ENCODE peak calls at places on chromosome 21, in five cellular contexts. R, X, W, D and L are unnamed samples.

GRCh38 chr21:33196956-33197374 is 32.8 kb upstream of the IFNAR2 start:
- DNase-seq in R (peak; percentile 72), X (peak; percentile 39), W (peak; percentile 49), D (peak; percentile 85), L (peak; percentile 73)

GRCh38 chr21:30408782-30409494 is 13.1 kb downstream of the KRTAP13-1 start:
- DNase-seq in R (peak; percentile 81), X (no peak), W (no peak), D (peak; percentile 54), L (peak; percentile 46)

GRCh38 chr21:35084869-35085268 is 35.8 kb upstream of the RUNX1 start:
- DNase-seq in R (peak; percentile 71), X (no peak), W (no peak), D (no peak), L (no peak)

GRCh38 chr21:21076051-21076450 is 77.8 kb downstream of the NCAM2 start:
- DNase-seq in R (no peak), X (no peak), W (no peak), D (no peak), L (no peak)

GRCh38 chr21:44065428-44065827 is 41.8 kb upstream of the PWP2 start:
- DNase-seq in R (peak; percentile 31), X (no peak), W (peak; percentile 68), D (no peak), L (no peak)

GRCh38 chr21:40901690-40902089 is 54.7 kb upstream of the DSCAM start:
- DNase-seq in R (no peak), X (peak; percentile 54), W (no peak), D (no peak), L (no peak)

GRCh38 chr21:15060776-15061175 is 4.0 kb downstream of the NRIP1 start:
- DNase-seq in R (no peak), X (no peak), W (no peak), D (no peak), L (no peak)

GRCh38 chr21:46454634-46455390 is 3.9 kb upstream of the DIP2A start:
- DNase-seq in R (peak; percentile 30), X (no peak), W (no peak), D (no peak), L (no peak)

GRCh38 chr21:15472641-15473040 is 257.1 kb upstream of the USP25 start:
- DNase-seq in R (no peak), X (no peak), W (no peak), D (no peak), L (no peak)

GRCh38 chr21:34280389-34280795 is 83.4 kb upstream of the KCNE2 start:
- DNase-seq in R (peak; percentile 64), X (peak; percentile 53), W (no peak), D (no peak), L (no peak)

GRCh38 chr21:32140212-32141008 is 138.4 kb downstream of the MIS18A start:
- DNase-seq in R (no peak), X (no peak), W (no peak), D (no peak), L (no peak)

GRCh38 chr21:32412162-32412997 is at the start of gene EVA1C:
- DNase-seq in R (peak; percentile 86), X (peak; percentile 78), W (no peak), D (peak; percentile 51), L (no peak)

GRCh38 chr21:43956667-43957030 is 55.5 kb upstream of the TRAPPC10 start:
- DNase-seq in R (peak; percentile 48), X (no peak), W (no peak), D (no peak), L (no peak)

GRCh38 chr21:33478182-33478581 is 1.6 kb downstream of the TMEM50B start:
- DNase-seq in R (no peak), X (no peak), W (no peak), D (no peak), L (no peak)

GRCh38 chr21:29299906-29300546 is 1.3 kb downstream of the BACH1 start:
- DNase-seq in R (peak; percentile 91), X (peak; percentile 48), W (peak; percentile 53), D (no peak), L (no peak)

GRCh38 chr21:34890724-34891609 is 158.1 kb downstream of the RUNX1 start:
- DNase-seq in R (no peak), X (peak; percentile 20), W (no peak), D (no peak), L (peak; percentile 16)

GRCh38 chr21:34908424-34909055 is 140.6 kb downstream of the RUNX1 start:
- DNase-seq in R (peak; percentile 70), X (no peak), W (no peak), D (no peak), L (no peak)

GRCh38 chr21:34726627-34727337 is 58.0 kb downstream of the CLIC6 start:
- DNase-seq in R (no peak), X (no peak), W (no peak), D (no peak), L (no peak)

GRCh38 chr21:46622226-46622625 is 13.2 kb upstream of the PRMT2 start:
- DNase-seq in R (peak; percentile 15), X (peak; percentile 42), W (no peak), D (no peak), L (peak; percentile 56)

GRCh38 chr21:35476616-35477395 is 427.7 kb upstream of the RUNX1 start:
- DNase-seq in R (peak; percentile 64), X (no peak), W (no peak), D (no peak), L (no peak)

GRCh38 chr21:46229133-46229922 is 754 bp upstream of the LSS start:
- DNase-seq in R (no peak), X (no peak), W (no peak), D (peak; percentile 68), L (no peak)

GRCh38 chr21:29453511-29453910 is 154.8 kb downstream of the BACH1 start:
- DNase-seq in R (no peak), X (no peak), W (no peak), D (no peak), L (no peak)

GRCh38 chr21:15442743-15443142 is 287.0 kb upstream of the USP25 start:
- DNase-seq in R (no peak), X (no peak), W (no peak), D (no peak), L (no peak)

GRCh38 chr21:42513151-42513984 is at the start of gene SLC37A1:
- DNase-seq in R (no peak), X (no peak), W (peak; percentile 69), D (peak; percentile 48), L (peak; percentile 25)
- TF ChIP-seq CTCF in R (no peak), X (no peak), W (peak; percentile 34), D (no peak), L (no peak)

GRCh38 chr21:17903029-17903806 is 84.1 kb upstream of the C21orf91 start:
- DNase-seq in R (peak; percentile 67), X (no peak), W (peak; percentile 43), D (no peak), L (no peak)
- TF ChIP-seq CTCF in R (no peak), X (peak; percentile 42), W (no peak), D (peak; percentile 52), L (peak; percentile 58)

DNA sequence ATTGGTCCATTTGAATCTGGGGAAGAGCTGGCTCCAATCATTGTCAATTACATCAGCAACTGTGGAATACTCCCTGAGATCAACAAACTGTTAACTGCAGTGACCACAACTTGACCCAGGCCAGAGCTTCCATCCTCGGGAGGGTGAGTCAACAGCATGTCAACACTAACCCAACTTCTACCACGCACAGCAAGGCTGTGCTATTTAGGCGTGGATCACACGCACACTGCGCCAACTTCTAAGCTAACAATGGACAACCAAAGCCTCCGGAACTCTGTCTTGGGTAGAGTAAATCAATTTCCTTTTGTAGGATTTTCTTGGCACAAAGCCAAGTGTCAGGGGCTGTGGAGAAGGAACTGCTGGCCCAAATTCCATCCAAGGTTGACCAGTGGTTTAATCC is 30.4 kb downstream of the APP start:
- DNase-seq in R (peak; percentile 96), X (peak; percentile 53), W (no peak), D (no peak), L (no peak)
- TF ChIP-seq CTCF in R (no peak), X (no peak), W (no peak), D (no peak), L (no peak)

GRCh38 chr21:36705679-36706481 is 7.0 kb downstream of the SIM2 start:
- DNase-seq in R (no peak), X (no peak), W (no peak), D (peak; percentile 35), L (no peak)
- TF ChIP-seq CTCF in R (peak; percentile 13), X (no peak), W (no peak), D (peak; percentile 43), L (no peak)

GRCh38 chr21:41958886-41959563 is 5.2 kb upstream of the C2CD2 start:
- DNase-seq in R (no peak), X (no peak), W (no peak), D (no peak), L (no peak)

GRCh38 chr21:41956926-41957729 is 3.3 kb upstream of the C2CD2 start:
- DNase-seq in R (peak; percentile 61), X (no peak), W (no peak), D (no peak), L (no peak)

GRCh38 chr21:41960386-41960785 is 6.6 kb upstream of the C2CD2 start:
- DNase-seq in R (no peak), X (no peak), W (no peak), D (no peak), L (no peak)

GRCh38 chr21:41955516-41955915 is 1.7 kb upstream of the C2CD2 start:
- DNase-seq in R (no peak), X (no peak), W (no peak), D (no peak), L (no peak)

GRCh38 chr21:41957991-41958766 is 4.4 kb upstream of the C2CD2 start:
- DNase-seq in R (peak; percentile 93), X (peak; percentile 75), W (no peak), D (no peak), L (no peak)
- TF ChIP-seq CTCF in R (peak; percentile 39), X (peak; percentile 56), W (no peak), D (no peak), L (no peak)

GRCh38 chr21:38793060-38793459 is 12.7 kb upstream of the ETS2 start:
- DNase-seq in R (no peak), X (no peak), W (no peak), D (no peak), L (no peak)

GRCh38 chr21:38793926-38794713 is 11.6 kb upstream of the ETS2 start:
- DNase-seq in R (no peak), X (no peak), W (no peak), D (no peak), L (no peak)

GRCh38 chr21:38795475-38795874 is 10.3 kb upstream of the ETS2 start:
- DNase-seq in R (no peak), X (no peak), W (no peak), D (no peak), L (no peak)

GRCh38 chr21:38796426-38796825 is 9.3 kb upstream of the ETS2 start:
- DNase-seq in R (no peak), X (no peak), W (no peak), D (no peak), L (no peak)

GRCh38 chr21:38794978-38795377 is 10.8 kb upstream of the ETS2 start:
- DNase-seq in R (no peak), X (no peak), W (no peak), D (no peak), L (no peak)
- TF ChIP-seq CTCF in R (no peak), X (no peak), W (no peak), D (no peak), L (no peak)

DNA sequence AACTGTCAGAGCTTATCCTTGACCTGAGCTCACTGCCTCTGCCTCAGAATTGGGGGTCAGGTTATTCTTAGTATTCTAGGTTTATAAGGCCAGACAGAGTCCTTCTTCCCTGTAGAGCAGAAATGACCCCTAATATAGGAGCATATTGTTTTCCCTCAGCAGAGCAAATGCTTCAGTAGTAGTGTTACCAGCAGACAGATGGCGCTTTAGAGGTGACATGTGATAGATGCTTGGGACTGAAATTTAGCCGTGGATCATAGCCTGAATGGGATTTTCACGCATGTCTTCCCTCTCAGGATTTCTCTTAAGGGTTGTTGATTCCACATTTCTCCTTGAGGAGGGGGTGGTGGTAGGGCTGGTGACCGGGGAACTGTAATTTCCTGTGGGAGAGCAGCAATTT is 24.5 kb downstream of the ADARB1 start:
- DNase-seq in R (peak; percentile 36), X (no peak), W (peak; percentile 56), D (no peak), L (no peak)
- TF ChIP-seq CTCF in R (peak; percentile 48), X (peak; percentile 58), W (peak; percentile 60), D (no peak), L (peak; percentile 42)